ENCODE peak calls at places on chromosomes 6 and 20, in ten cellular contexts. W, V, H, O, B, L, T, M, A and R are unnamed samples.

GRCh38 chr6:33566182-33567084 is 13.6 kb downstream of the BAK1 start:
- DNase-seq in W (no peak), V (peak), H (peak), O (no peak), B (no peak), L (no peak), T (peak), M (no peak), A (no peak), R (no peak)

GRCh38 chr6:16324184-16324583 is 85.8 kb downstream of the GMPR start:
- DNase-seq in W (no peak), V (no peak), H (no peak), O (no peak), B (no peak), L (no peak), T (no peak), M (no peak), A (no peak), R (no peak)

GRCh38 chr20:38132156-38132909 is 32.7 kb downstream of the TGM2 start:
- DNase-seq in W (no peak), V (no peak), H (no peak), O (no peak), B (no peak), L (no peak), T (no peak), M (no peak), A (no peak), R (no peak)

GRCh38 chr6:37517411-37517812 is 17.7 kb upstream of the CCDC167 start:
- DNase-seq in W (no peak), V (no peak), H (no peak), O (no peak), B (no peak), L (peak), T (no peak), M (peak), A (peak), R (peak)

GRCh38 chr6:165218816-165219215 is 90.6 kb downstream of the C6orf118 start:
- DNase-seq in W (no peak), V (peak), H (no peak), O (no peak), B (peak), L (no peak), T (peak), M (no peak), A (no peak), R (no peak)

GRCh38 chr6:31900917-31901414 is 920 bp downstream of the ZBTB12 start:
- DNase-seq in W (no peak), V (peak), H (no peak), O (no peak), B (no peak), L (no peak), T (no peak), M (no peak), A (no peak), R (no peak)

GRCh38 chr6:30067460-30068139 is 602 bp downstream of the PPP1R11 start:
- DNase-seq in W (no peak), V (no peak), H (no peak), O (no peak), B (no peak), L (no peak), T (no peak), M (no peak), A (no peak), R (no peak)

GRCh38 chr6:136549359-136550044 is 720 bp downstream of the MAP7 start:
- DNase-seq in W (no peak), V (no peak), H (no peak), O (no peak), B (no peak), L (peak), T (no peak), M (peak), A (no peak), R (no peak)

GRCh38 chr20:51700809-51701285 is 67.3 kb downstream of the ATP9A start:
- DNase-seq in W (no peak), V (peak), H (peak), O (no peak), B (peak), L (no peak), T (peak), M (no peak), A (no peak), R (no peak)

GRCh38 chr20:50815162-50815989 is 20.5 kb downstream of the BCAS4 start:
- DNase-seq in W (no peak), V (peak), H (peak), O (no peak), B (no peak), L (no peak), T (peak), M (peak), A (no peak), R (no peak)

GRCh38 chr6:107439418-107439817 is 19.9 kb downstream of the PDSS2 start:
- DNase-seq in W (no peak), V (peak), H (no peak), O (no peak), B (no peak), L (no peak), T (no peak), M (no peak), A (no peak), R (no peak)

GRCh38 chr6:133428299-133428698 is 187.1 kb downstream of the EYA4 start:
- DNase-seq in W (no peak), V (no peak), H (no peak), O (no peak), B (no peak), L (no peak), T (no peak), M (no peak), A (no peak), R (no peak)

GRCh38 chr6:155152211-155153076 is 111.4 kb upstream of the CLDN20 start:
- DNase-seq in W (no peak), V (no peak), H (no peak), O (no peak), B (no peak), L (no peak), T (no peak), M (no peak), A (no peak), R (no peak)

GRCh38 chr6:105519954-105520353 is 117.1 kb upstream of the PREP start:
- DNase-seq in W (no peak), V (no peak), H (peak), O (no peak), B (no peak), L (no peak), T (no peak), M (no peak), A (no peak), R (no peak)

GRCh38 chr20:62739581-62740285 is 31.1 kb downstream of the NTSR1 start:
- DNase-seq in W (no peak), V (no peak), H (peak), O (no peak), B (no peak), L (peak), T (peak), M (peak), A (peak), R (peak)

GRCh38 chr6:7201732-7202541 is 94.2 kb downstream of the RREB1 start:
- DNase-seq in W (no peak), V (no peak), H (no peak), O (no peak), B (no peak), L (no peak), T (no peak), M (no peak), A (no peak), R (no peak)

GRCh38 chr20:7499201-7499600 is 441.1 kb downstream of the HAO1 start:
- DNase-seq in W (no peak), V (no peak), H (peak), O (no peak), B (no peak), L (no peak), T (no peak), M (no peak), A (no peak), R (no peak)

GRCh38 chr20:8876381-8876780 is 192.5 kb upstream of the PLCB4 start:
- DNase-seq in W (no peak), V (no peak), H (no peak), O (no peak), B (no peak), L (no peak), T (no peak), M (no peak), A (no peak), R (no peak)

GRCh38 chr6:16157909-16158308 is 29.0 kb downstream of the MYLIP start:
- DNase-seq in W (peak), V (no peak), H (no peak), O (no peak), B (no peak), L (no peak), T (no peak), M (no peak), A (no peak), R (no peak)

GRCh38 chr6:89007209-89008001 is 44.0 kb upstream of the RNGTT start:
- DNase-seq in W (peak), V (peak), H (no peak), O (peak), B (no peak), L (no peak), T (peak), M (no peak), A (no peak), R (no peak)

GRCh38 chr6:136426627-136427377 is 123.4 kb downstream of the MAP7 start:
- DNase-seq in W (no peak), V (no peak), H (no peak), O (no peak), B (no peak), L (no peak), T (no peak), M (no peak), A (no peak), R (no peak)

GRCh38 chr20:19692100-19692499 is 66.0 kb upstream of the RIN2 start:
- DNase-seq in W (no peak), V (peak), H (peak), O (no peak), B (no peak), L (no peak), T (peak), M (no peak), A (no peak), R (no peak)

GRCh38 chr6:24833711-24834386 is 35.1 kb upstream of the ARMH2 start:
- DNase-seq in W (no peak), V (no peak), H (no peak), O (peak), B (no peak), L (no peak), T (no peak), M (no peak), A (no peak), R (no peak)

GRCh38 chr20:46359233-46359751 is 47.1 kb downstream of the ELMO2 start:
- DNase-seq in W (no peak), V (no peak), H (no peak), O (no peak), B (no peak), L (no peak), T (no peak), M (no peak), A (no peak), R (no peak)